ENCODE peak calls at places on chromosomes 3 and 15, in eight cellular contexts. R is astrocyte of the cerebellum, L is endothelial cell of umbilical vein, V is RWPE2, W is HFF-Myc, F is fibroblast of the aortic adventitia, Y is sigmoid colon, C is PC-3. B is an unnamed sample.

GRCh38 chr15:82873000-82873680 is 63.7 kb downstream of the WHAMM start:
- DNase-seq in V (peak), W (no peak), L (no peak), F (no peak), C (no peak), Y (no peak), R (no peak), B (no peak)

GRCh38 chr3:140242818-140243276 is 307.9 kb downstream of the CLSTN2 start:
- DNase-seq in C (no peak), L (peak), Y (no peak), F (no peak), R (peak), W (peak), V (no peak), B (peak)

GRCh38 chr3:141109761-141110160 is 58.6 kb downstream of the SPSB4 start:
- DNase-seq in C (no peak), L (no peak), R (no peak), Y (no peak), F (no peak), W (no peak), V (no peak), B (no peak)

GRCh38 chr15:78909791-78910228 is 35.0 kb downstream of the CTSH start:
- DNase-seq in L (peak), R (no peak), Y (no peak), C (peak), W (no peak), V (no peak), F (peak), B (peak)

GRCh38 chr3:136595862-136596697 is 156.1 kb downstream of the STAG1 start:
- DNase-seq in L (no peak), Y (no peak), R (no peak), C (peak), V (no peak), W (no peak), F (no peak), B (no peak)

GRCh38 chr15:97694456-97694855 is 266.0 kb upstream of the ARRDC4 start:
- DNase-seq in L (no peak), W (no peak), C (no peak), V (no peak), F (no peak), R (no peak), Y (no peak), B (no peak)

GRCh38 chr15:39075311-39075710 is 505.6 kb upstream of the THBS1 start:
- DNase-seq in F (peak), C (no peak), L (no peak), W (no peak), Y (no peak), R (peak), V (no peak), B (peak)

GRCh38 chr3:190318666-190319065 is 3.6 kb downstream of the CLDN1 start:
- DNase-seq in C (no peak), V (no peak), Y (no peak), W (no peak), R (no peak), F (no peak), L (no peak), B (no peak)

GRCh38 chr3:149604125-149604851 is 53.5 kb downstream of the WWTR1 start:
- DNase-seq in Y (no peak), W (no peak), F (no peak), V (no peak), R (no peak), L (no peak), C (no peak), B (no peak)

GRCh38 chr3:113783980-113784379 is 37.1 kb downstream of the ATP6V1A start:
- DNase-seq in R (no peak), W (no peak), V (no peak), L (peak), F (no peak), C (no peak), Y (no peak), B (no peak)

DNA sequence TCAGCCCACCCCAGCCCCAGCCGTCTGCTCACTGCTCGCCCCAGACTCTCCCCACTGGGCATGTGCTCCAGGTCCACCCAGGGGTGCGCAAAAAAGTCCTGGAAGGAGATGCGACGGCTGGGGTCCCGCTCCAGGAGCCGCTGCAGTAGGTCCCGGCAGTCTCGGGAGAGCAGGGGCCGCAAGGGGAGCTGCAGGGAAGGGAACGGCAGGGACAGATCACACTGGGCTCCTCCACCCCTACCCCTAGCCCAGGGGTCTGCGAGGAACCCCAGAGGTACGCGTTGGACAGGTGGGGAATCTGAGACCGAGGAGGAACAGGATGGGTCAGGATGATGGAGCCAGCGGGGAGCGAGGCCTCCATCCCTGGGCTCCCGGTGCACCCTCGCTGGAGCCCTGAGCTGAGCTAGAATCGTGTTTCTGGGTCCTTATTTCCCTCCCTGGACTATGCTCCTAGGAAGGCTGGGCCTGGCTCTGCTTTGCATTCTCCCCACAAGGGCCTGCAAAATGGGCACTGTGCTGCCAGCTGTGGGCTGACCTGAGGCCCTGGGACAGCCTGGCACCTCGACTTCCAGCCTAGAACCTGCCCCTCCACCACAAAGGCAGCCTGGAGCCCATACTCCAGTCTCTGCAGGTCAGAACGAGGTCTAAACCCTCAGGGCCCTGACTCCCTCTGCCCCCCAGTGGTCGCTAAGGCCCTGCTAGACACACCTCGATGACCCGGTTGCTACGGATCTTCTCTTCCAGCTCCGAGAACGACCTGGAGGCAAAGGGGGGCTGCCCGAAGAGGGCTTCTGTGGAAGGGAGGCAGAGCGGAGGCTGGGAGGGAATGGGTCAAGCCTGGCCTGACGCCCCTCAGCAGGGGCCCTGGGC is 3.2 kb downstream of the ULK3 start:
- DNase-seq in V (peak), L (no peak), C (no peak), W (no peak), Y (no peak), R (no peak), F (no peak), B (no peak)
- TF ChIP-seq CTCF in V (peak), L (no peak), C (peak), W (no peak), Y (no peak), R (no peak), F (no peak), B (no peak)

DNA sequence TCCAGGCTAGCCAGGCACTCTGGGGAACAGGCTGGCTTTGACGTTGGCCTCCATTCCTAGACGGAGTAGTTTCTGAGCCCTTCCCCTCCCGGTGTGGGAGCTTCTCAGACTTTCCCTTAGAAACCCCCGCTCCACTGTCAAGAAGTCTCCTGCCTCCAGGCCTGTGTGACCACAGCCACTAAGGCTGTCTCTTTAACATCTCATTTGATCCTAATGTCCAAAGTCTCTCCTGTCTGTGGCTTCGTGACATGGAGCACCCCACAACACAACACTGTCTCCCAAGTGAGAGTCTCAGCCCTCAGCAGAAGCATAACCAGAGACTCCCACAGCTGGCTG is 6.0 kb downstream of the CSRNP1 start:
- DNase-seq in C (no peak), V (no peak), F (no peak), W (no peak), Y (no peak), R (no peak), L (no peak), B (no peak)
- H3K4me3 ChIP-seq in C (peak), V (no peak), F (no peak), W (peak), Y (peak), R (no peak), L (no peak), B (no peak)

GRCh38 chr3:166444336-166444735 is 607.1 kb upstream of the BCHE start:
- DNase-seq in F (no peak), C (peak), V (peak), W (no peak), L (no peak), R (no peak), Y (no peak), B (no peak)
- TF ChIP-seq CTCF in F (no peak), C (no peak), V (no peak), W (no peak), L (no peak), R (no peak), Y (no peak), B (no peak)

GRCh38 chr3:49273825-49274532 is 3.1 kb downstream of the C3orf62 start:
- DNase-seq in L (no peak), Y (no peak), W (no peak), V (no peak), C (no peak), R (no peak), F (no peak), B (no peak)
- H3K4me3 ChIP-seq in L (no peak), Y (no peak), W (no peak), V (no peak), C (no peak), R (no peak), F (no peak), B (no peak)

GRCh38 chr3:100261481-100261903 is 700 bp downstream of the TBC1D23 start:
- DNase-seq in F (peak), C (no peak), Y (no peak), L (no peak), R (no peak), W (no peak), V (no peak), B (no peak)

GRCh38 chr3:100257601-100258000 is 3.2 kb upstream of the TBC1D23 start:
- DNase-seq in Y (no peak), C (no peak), W (no peak), F (peak), L (no peak), R (no peak), V (no peak), B (peak)

GRCh38 chr3:100260081-100260684 is 609 bp upstream of the TBC1D23 start:
- DNase-seq in L (no peak), F (peak), C (no peak), R (no peak), W (no peak), V (no peak), Y (peak), B (peak)

GRCh38 chr3:100263583-100263982 is 2.8 kb downstream of the TBC1D23 start:
- DNase-seq in L (no peak), Y (no peak), R (no peak), W (no peak), C (no peak), F (no peak), V (no peak), B (no peak)

GRCh38 chr3:100260685-100261480 is at the start of gene TBC1D23:
- DNase-seq in R (peak), C (peak), F (peak), V (peak), Y (peak), W (peak), L (peak), B (peak)
- TF ChIP-seq CTCF in R (no peak), C (no peak), F (peak), V (no peak), Y (no peak), W (no peak), L (no peak), B (no peak)

DNA sequence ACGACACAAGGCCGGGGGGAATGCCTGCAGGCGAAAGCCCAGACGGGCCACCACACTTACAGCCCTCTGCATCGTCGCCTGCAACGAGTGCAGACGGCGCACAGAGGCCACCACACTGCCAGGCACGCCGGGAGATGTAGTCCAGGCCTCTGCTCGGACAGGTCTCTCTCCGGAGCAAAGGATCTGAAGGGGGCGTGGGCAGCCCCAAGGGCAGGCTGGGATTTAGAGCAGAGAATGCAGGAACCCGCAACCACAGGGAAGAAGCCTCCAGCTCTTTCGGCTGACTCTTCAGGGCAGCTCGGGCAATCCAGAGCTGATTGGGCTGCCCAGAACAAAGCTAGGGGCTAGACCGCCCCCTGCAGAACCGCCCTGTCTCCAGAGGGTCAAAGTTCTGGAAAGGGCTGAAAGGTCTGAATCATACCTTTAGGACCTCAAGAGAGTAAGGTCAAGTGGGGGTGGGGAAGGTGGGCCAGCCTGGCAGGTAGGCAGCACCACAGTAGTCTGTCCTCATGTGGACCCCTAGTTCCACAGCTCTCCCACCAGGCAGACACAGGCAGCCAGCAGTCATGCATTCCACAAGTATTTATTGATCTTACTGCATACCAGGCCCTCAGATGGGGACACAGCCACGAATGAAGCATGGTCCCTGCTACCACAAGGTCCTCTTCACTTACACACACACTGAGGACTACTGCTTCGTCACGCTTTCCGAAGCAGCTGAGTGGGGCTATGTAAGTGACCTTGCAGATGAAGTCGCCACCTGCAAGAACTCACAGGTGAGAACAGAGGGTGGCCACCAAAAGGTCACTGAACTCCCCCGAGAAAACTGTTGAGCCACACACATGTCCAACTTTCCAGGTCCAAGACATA is at the start of gene AMT:
- DNase-seq in F (no peak), R (no peak), Y (no peak), W (no peak), V (no peak), L (no peak), C (no peak), B (peak)
- H3K4me3 ChIP-seq in F (no peak), R (peak), Y (peak), W (no peak), V (no peak), L (no peak), C (no peak), B (peak)

GRCh38 chr3:102237181-102237580 is 197.6 kb upstream of the ZPLD1 start:
- DNase-seq in C (peak), Y (no peak), R (no peak), L (no peak), V (no peak), F (no peak), W (no peak), B (no peak)

GRCh38 chr3:102233881-102234280 is 200.9 kb upstream of the ZPLD1 start:
- DNase-seq in R (no peak), F (no peak), L (no peak), V (no peak), Y (no peak), W (no peak), C (peak), B (no peak)

GRCh38 chr3:102238362-102238761 is 196.5 kb upstream of the ZPLD1 start:
- DNase-seq in W (no peak), Y (no peak), C (peak), L (no peak), F (no peak), V (no peak), R (no peak), B (no peak)

GRCh38 chr3:102237838-102238237 is 197.0 kb upstream of the ZPLD1 start:
- DNase-seq in W (no peak), L (no peak), Y (no peak), C (no peak), F (peak), V (no peak), R (no peak), B (no peak)

GRCh38 chr3:102235679-102236078 is 199.1 kb upstream of the ZPLD1 start:
- DNase-seq in Y (no peak), W (no peak), V (no peak), L (no peak), C (peak), R (no peak), F (peak), B (peak)
- TF ChIP-seq CTCF in Y (no peak), W (peak), V (peak), L (no peak), C (peak), R (peak), F (peak), B (peak)